ENCODE peak calls at places on chromosomes 2 and 18, in ten cellular contexts. One of them, this sample, is unnamed.
A peak's percentile ranks its signal among the peaks of the same experiment; 100 is the strongest.

GRCh38 chr2:26203091-26203490 is 30.2 kb downstream of the GAREM2 start:
- DNase-seq in IMR-90: no peak
- DNase-seq in psoas muscle: no peak
- DNase-seq in H9: no peak
- DNase-seq in CD8-positive, alpha-beta T cell: no peak
- DNase-seq in aorta: no peak
- DNase-seq in PC-3: no peak
- DNase-seq in body of pancreas: no peak
- DNase-seq in endothelial cell of umbilical vein: no peak
- DNase-seq in HepG2: no peak
- DNase-seq in this sample: no peak

GRCh38 chr18:79380816-79381806 is 14.6 kb upstream of the NFATC1 start:
- DNase-seq in IMR-90: peak; percentile 29
- DNase-seq in psoas muscle: peak; percentile 70
- DNase-seq in H9: peak; percentile 82
- DNase-seq in CD8-positive, alpha-beta T cell: peak; percentile 54
- DNase-seq in aorta: peak; percentile 93
- DNase-seq in PC-3: peak; percentile 71
- DNase-seq in body of pancreas: peak; percentile 76
- DNase-seq in endothelial cell of umbilical vein: peak; percentile 59
- DNase-seq in HepG2: peak; percentile 22
- DNase-seq in this sample: no peak

GRCh38 chr2:24009680-24010476 is at the start of gene MFSD2B:
- DNase-seq in IMR-90: no peak
- DNase-seq in psoas muscle: no peak
- DNase-seq in H9: no peak
- DNase-seq in CD8-positive, alpha-beta T cell: no peak
- DNase-seq in aorta: no peak
- DNase-seq in PC-3: no peak
- DNase-seq in body of pancreas: no peak
- DNase-seq in endothelial cell of umbilical vein: no peak
- DNase-seq in HepG2: no peak
- DNase-seq in this sample: no peak

GRCh38 chr18:8654482-8655451 is 45.5 kb downstream of the RAB12 start:
- DNase-seq in IMR-90: peak; percentile 34
- DNase-seq in psoas muscle: no peak
- DNase-seq in H9: no peak
- DNase-seq in CD8-positive, alpha-beta T cell: no peak
- DNase-seq in aorta: no peak
- DNase-seq in PC-3: peak; percentile 68
- DNase-seq in body of pancreas: no peak
- DNase-seq in endothelial cell of umbilical vein: peak; percentile 29
- DNase-seq in HepG2: no peak
- DNase-seq in this sample: no peak

GRCh38 chr18:42341423-42341822 is 386.4 kb downstream of the PIK3C3 start:
- DNase-seq in IMR-90: no peak
- DNase-seq in psoas muscle: no peak
- DNase-seq in H9: no peak
- DNase-seq in CD8-positive, alpha-beta T cell: no peak
- DNase-seq in aorta: no peak
- DNase-seq in PC-3: no peak
- DNase-seq in body of pancreas: no peak
- DNase-seq in endothelial cell of umbilical vein: no peak
- DNase-seq in HepG2: peak; percentile 46
- DNase-seq in this sample: no peak

GRCh38 chr2:174964404-174964803 is 40.8 kb downstream of the CHN1 start:
- DNase-seq in IMR-90: no peak
- DNase-seq in psoas muscle: no peak
- DNase-seq in H9: no peak
- DNase-seq in CD8-positive, alpha-beta T cell: no peak
- DNase-seq in aorta: no peak
- DNase-seq in PC-3: no peak
- DNase-seq in body of pancreas: no peak
- DNase-seq in endothelial cell of umbilical vein: no peak
- DNase-seq in HepG2: no peak
- DNase-seq in this sample: no peak

GRCh38 chr18:61628085-61628484 is 264.7 kb downstream of the RNF152 start:
- DNase-seq in IMR-90: peak; percentile 55
- DNase-seq in psoas muscle: no peak
- DNase-seq in H9: no peak
- DNase-seq in CD8-positive, alpha-beta T cell: no peak
- DNase-seq in aorta: no peak
- DNase-seq in PC-3: peak; percentile 26
- DNase-seq in body of pancreas: no peak
- DNase-seq in endothelial cell of umbilical vein: peak; percentile 75
- DNase-seq in HepG2: no peak
- DNase-seq in this sample: no peak

GRCh38 chr18:75142677-75143076 is 66.3 kb downstream of the PTGR3 start:
- DNase-seq in IMR-90: no peak
- DNase-seq in psoas muscle: no peak
- DNase-seq in H9: no peak
- DNase-seq in CD8-positive, alpha-beta T cell: no peak
- DNase-seq in aorta: no peak
- DNase-seq in PC-3: no peak
- DNase-seq in body of pancreas: no peak
- DNase-seq in endothelial cell of umbilical vein: no peak
- DNase-seq in HepG2: no peak
- DNase-seq in this sample: no peak

DNA sequence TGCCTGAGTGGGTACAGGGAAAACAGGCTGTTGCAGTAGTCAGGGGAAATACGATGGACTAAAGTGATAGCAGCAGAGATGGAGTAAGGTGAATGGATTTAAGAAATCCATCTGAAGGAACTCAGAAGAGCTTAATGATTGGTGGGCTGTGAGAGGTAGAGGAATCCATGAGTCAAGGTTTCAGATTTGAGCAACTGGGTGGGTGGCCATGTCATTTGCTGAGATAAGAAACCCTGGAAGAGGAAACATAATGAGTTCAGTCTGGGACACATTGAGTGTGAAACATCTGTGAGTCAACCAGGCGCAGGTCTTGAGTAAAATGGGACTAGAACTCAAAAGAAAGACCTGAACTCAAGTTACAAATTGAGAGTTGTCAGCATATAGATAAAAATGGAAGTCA is 19.7 kb upstream of the ASNSD1 start:
- DNase-seq in IMR-90: peak; percentile 66
- DNase-seq in psoas muscle: no peak
- DNase-seq in H9: no peak
- DNase-seq in CD8-positive, alpha-beta T cell: no peak
- DNase-seq in aorta: no peak
- DNase-seq in PC-3: no peak
- DNase-seq in body of pancreas: no peak
- DNase-seq in endothelial cell of umbilical vein: peak; percentile 14
- DNase-seq in HepG2: no peak
- DNase-seq in this sample: no peak
- H3K27ac ChIP-seq in IMR-90: no peak overlapping the region
- H3K27ac ChIP-seq in psoas muscle: no peak overlapping the region
- H3K27ac ChIP-seq in H9: no peak overlapping the region
- H3K27ac ChIP-seq in CD8-positive, alpha-beta T cell: no peak overlapping the region
- H3K27ac ChIP-seq in aorta: no peak overlapping the region
- H3K27ac ChIP-seq in PC-3: no peak overlapping the region
- H3K27ac ChIP-seq in body of pancreas: no peak overlapping the region
- H3K27ac ChIP-seq in endothelial cell of umbilical vein: no peak overlapping the region
- H3K27ac ChIP-seq in HepG2: no peak overlapping the region
- H3K27ac ChIP-seq in this sample: no peak overlapping the region

DNA sequence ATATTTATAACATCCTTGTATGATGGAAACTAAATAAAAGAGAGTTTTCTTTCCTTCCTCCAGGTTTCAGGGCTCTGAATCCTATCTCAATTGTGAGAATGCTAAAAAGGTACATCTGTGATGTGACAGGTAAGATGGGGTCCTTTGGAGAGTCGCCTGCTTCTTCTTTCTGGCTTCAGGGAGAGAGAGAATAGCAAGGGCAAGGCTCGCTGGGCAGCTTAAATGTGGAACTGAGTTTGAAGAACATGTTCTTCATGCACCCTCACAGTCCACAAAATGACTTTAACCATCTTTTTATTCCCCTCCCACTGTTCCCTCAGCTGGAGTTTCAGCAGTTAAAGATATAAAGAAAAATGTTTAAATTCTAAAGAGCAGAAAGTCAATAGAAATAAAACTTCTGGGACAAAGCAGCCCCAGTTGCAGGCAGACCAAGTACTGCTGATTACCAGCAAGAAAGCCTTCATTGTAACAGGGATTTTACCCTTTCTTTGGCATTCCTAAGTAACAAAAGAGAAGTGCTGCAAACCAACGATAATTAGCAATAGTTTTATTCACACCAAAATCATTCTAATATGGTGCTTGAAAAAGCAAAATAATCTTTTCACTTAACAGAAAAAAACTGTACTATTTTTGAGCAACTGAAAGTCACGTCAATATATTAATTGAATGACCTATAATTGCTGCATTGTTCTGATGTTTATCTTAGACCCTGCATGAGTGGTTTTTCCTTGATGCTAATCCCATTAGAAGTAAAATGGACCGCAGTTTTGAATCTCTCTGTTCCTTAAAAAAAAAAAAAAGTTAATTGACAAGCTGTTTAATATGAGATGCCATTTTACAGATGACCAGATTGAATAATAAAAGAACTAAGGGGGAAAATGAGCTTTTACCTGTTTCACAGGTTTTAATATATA is 61.5 kb downstream of the LRP2 start:
- DNase-seq in IMR-90: no peak
- DNase-seq in psoas muscle: no peak
- DNase-seq in H9: no peak
- DNase-seq in CD8-positive, alpha-beta T cell: no peak
- DNase-seq in aorta: no peak
- DNase-seq in PC-3: no peak
- DNase-seq in body of pancreas: no peak
- DNase-seq in endothelial cell of umbilical vein: no peak
- DNase-seq in HepG2: no peak
- DNase-seq in this sample: no peak
- H3K27ac ChIP-seq in IMR-90: no peak overlapping the region
- H3K27ac ChIP-seq in psoas muscle: no peak overlapping the region
- H3K27ac ChIP-seq in H9: no peak overlapping the region
- H3K27ac ChIP-seq in CD8-positive, alpha-beta T cell: no peak overlapping the region
- H3K27ac ChIP-seq in aorta: no peak overlapping the region
- H3K27ac ChIP-seq in PC-3: no peak overlapping the region
- H3K27ac ChIP-seq in body of pancreas: no peak overlapping the region
- H3K27ac ChIP-seq in endothelial cell of umbilical vein: no peak overlapping the region
- H3K27ac ChIP-seq in HepG2: no peak overlapping the region
- H3K27ac ChIP-seq in this sample: no peak overlapping the region

GRCh38 chr2:217832987-217833386 is 169.8 kb downstream of the TNS1 start:
- DNase-seq in IMR-90: no peak
- DNase-seq in psoas muscle: no peak
- DNase-seq in H9: no peak
- DNase-seq in CD8-positive, alpha-beta T cell: no peak
- DNase-seq in aorta: no peak
- DNase-seq in PC-3: no peak
- DNase-seq in body of pancreas: no peak
- DNase-seq in endothelial cell of umbilical vein: no peak
- DNase-seq in HepG2: no peak
- DNase-seq in this sample: no peak

GRCh38 chr2:217834057-217834620 is 168.7 kb downstream of the TNS1 start:
- DNase-seq in IMR-90: no peak
- DNase-seq in psoas muscle: peak; percentile 84
- DNase-seq in H9: no peak
- DNase-seq in CD8-positive, alpha-beta T cell: no peak
- DNase-seq in aorta: peak; percentile 73
- DNase-seq in PC-3: no peak
- DNase-seq in body of pancreas: no peak
- DNase-seq in endothelial cell of umbilical vein: no peak
- DNase-seq in HepG2: no peak
- DNase-seq in this sample: no peak

GRCh38 chr2:217832115-217832514 is 170.7 kb downstream of the TNS1 start:
- DNase-seq in IMR-90: no peak
- DNase-seq in psoas muscle: peak; percentile 66
- DNase-seq in H9: no peak
- DNase-seq in CD8-positive, alpha-beta T cell: no peak
- DNase-seq in aorta: peak; percentile 38
- DNase-seq in PC-3: no peak
- DNase-seq in body of pancreas: no peak
- DNase-seq in endothelial cell of umbilical vein: no peak
- DNase-seq in HepG2: no peak
- DNase-seq in this sample: no peak

GRCh38 chr2:217834744-217835513 is 167.9 kb downstream of the TNS1 start:
- DNase-seq in IMR-90: peak; percentile 29
- DNase-seq in psoas muscle: no peak
- DNase-seq in H9: no peak
- DNase-seq in CD8-positive, alpha-beta T cell: no peak
- DNase-seq in aorta: no peak
- DNase-seq in PC-3: no peak
- DNase-seq in body of pancreas: no peak
- DNase-seq in endothelial cell of umbilical vein: no peak
- DNase-seq in HepG2: no peak
- DNase-seq in this sample: no peak

GRCh38 chr2:217833439-217833838 is 169.4 kb downstream of the TNS1 start:
- DNase-seq in IMR-90: no peak
- DNase-seq in psoas muscle: no peak
- DNase-seq in H9: no peak
- DNase-seq in CD8-positive, alpha-beta T cell: no peak
- DNase-seq in aorta: no peak
- DNase-seq in PC-3: no peak
- DNase-seq in body of pancreas: no peak
- DNase-seq in endothelial cell of umbilical vein: no peak
- DNase-seq in HepG2: no peak
- DNase-seq in this sample: no peak
- H3K27ac ChIP-seq in IMR-90: no peak overlapping the region
- H3K27ac ChIP-seq in psoas muscle: peak overlapping the region; percentile 89
- H3K27ac ChIP-seq in H9: no peak overlapping the region
- H3K27ac ChIP-seq in CD8-positive, alpha-beta T cell: no peak overlapping the region
- H3K27ac ChIP-seq in aorta: peak overlapping the region; percentile 11
- H3K27ac ChIP-seq in PC-3: no peak overlapping the region
- H3K27ac ChIP-seq in body of pancreas: no peak overlapping the region
- H3K27ac ChIP-seq in endothelial cell of umbilical vein: no peak overlapping the region
- H3K27ac ChIP-seq in HepG2: no peak overlapping the region
- H3K27ac ChIP-seq in this sample: no peak overlapping the region

GRCh38 chr2:61950571-61951315 is 45.3 kb downstream of the COMMD1 start:
- DNase-seq in IMR-90: no peak
- DNase-seq in psoas muscle: no peak
- DNase-seq in H9: no peak
- DNase-seq in CD8-positive, alpha-beta T cell: no peak
- DNase-seq in aorta: no peak
- DNase-seq in PC-3: no peak
- DNase-seq in body of pancreas: no peak
- DNase-seq in endothelial cell of umbilical vein: no peak
- DNase-seq in HepG2: peak; percentile 77
- DNase-seq in this sample: no peak

GRCh38 chr2:61949458-61950107 is 44.1 kb downstream of the COMMD1 start:
- DNase-seq in IMR-90: no peak
- DNase-seq in psoas muscle: no peak
- DNase-seq in H9: no peak
- DNase-seq in CD8-positive, alpha-beta T cell: no peak
- DNase-seq in aorta: no peak
- DNase-seq in PC-3: no peak
- DNase-seq in body of pancreas: no peak
- DNase-seq in endothelial cell of umbilical vein: no peak
- DNase-seq in HepG2: no peak
- DNase-seq in this sample: no peak

GRCh38 chr2:61946661-61947060 is 41.2 kb downstream of the COMMD1 start:
- DNase-seq in IMR-90: peak; percentile 13
- DNase-seq in psoas muscle: no peak
- DNase-seq in H9: no peak
- DNase-seq in CD8-positive, alpha-beta T cell: no peak
- DNase-seq in aorta: no peak
- DNase-seq in PC-3: no peak
- DNase-seq in body of pancreas: no peak
- DNase-seq in endothelial cell of umbilical vein: peak; percentile 10
- DNase-seq in HepG2: no peak
- DNase-seq in this sample: no peak

GRCh38 chr2:61950133-61950560 is 44.7 kb downstream of the COMMD1 start:
- DNase-seq in IMR-90: peak; percentile 8
- DNase-seq in psoas muscle: no peak
- DNase-seq in H9: no peak
- DNase-seq in CD8-positive, alpha-beta T cell: no peak
- DNase-seq in aorta: no peak
- DNase-seq in PC-3: no peak
- DNase-seq in body of pancreas: no peak
- DNase-seq in endothelial cell of umbilical vein: no peak
- DNase-seq in HepG2: no peak
- DNase-seq in this sample: no peak

DNA sequence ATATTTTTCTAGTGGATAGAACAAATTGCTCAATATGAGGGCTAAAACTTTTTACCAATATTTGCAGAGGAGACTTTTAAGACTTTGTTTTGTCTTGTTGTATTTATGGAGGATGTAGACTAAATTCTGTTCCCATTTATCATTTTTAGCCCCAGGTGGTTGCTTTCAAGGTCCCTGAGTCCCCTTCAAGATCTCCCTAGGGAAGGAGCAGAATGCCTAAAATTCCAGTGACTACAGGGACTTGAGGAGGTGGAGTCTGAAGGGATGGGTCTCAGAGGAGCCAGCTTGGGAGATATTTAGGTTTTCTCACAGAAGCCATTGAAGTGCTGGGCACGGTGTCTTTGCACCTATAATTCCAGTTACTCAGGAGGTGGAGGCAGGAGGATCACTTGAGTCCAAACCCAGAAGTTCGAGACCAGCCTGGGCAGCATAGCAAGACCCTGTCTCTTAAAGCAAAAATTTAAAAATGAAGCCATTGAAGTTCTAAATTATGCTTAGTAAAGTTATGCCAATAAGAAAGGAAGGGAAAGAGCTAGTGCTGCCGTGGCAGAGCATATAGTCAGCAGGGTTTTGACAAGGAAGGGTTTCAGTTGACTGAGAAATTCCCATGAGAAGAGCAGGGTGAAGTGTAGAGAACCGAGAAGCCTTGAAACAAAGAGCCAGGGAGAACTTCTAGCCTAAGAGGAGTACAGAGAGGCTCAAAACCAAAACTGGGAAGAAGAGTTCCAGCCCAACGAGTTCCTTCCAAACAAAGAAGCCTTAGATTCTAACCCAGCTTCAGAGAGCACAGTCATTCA is 43.4 kb downstream of the COMMD1 start:
- DNase-seq in IMR-90: no peak
- DNase-seq in psoas muscle: no peak
- DNase-seq in H9: no peak
- DNase-seq in CD8-positive, alpha-beta T cell: no peak
- DNase-seq in aorta: no peak
- DNase-seq in PC-3: no peak
- DNase-seq in body of pancreas: no peak
- DNase-seq in endothelial cell of umbilical vein: no peak
- DNase-seq in HepG2: no peak
- DNase-seq in this sample: no peak
- H3K27ac ChIP-seq in IMR-90: no peak overlapping the region
- H3K27ac ChIP-seq in psoas muscle: no peak overlapping the region
- H3K27ac ChIP-seq in H9: no peak overlapping the region
- H3K27ac ChIP-seq in CD8-positive, alpha-beta T cell: no peak overlapping the region
- H3K27ac ChIP-seq in aorta: peak overlapping the region; percentile 50
- H3K27ac ChIP-seq in PC-3: no peak overlapping the region
- H3K27ac ChIP-seq in body of pancreas: peak overlapping the region; percentile 44
- H3K27ac ChIP-seq in endothelial cell of umbilical vein: no peak overlapping the region
- H3K27ac ChIP-seq in HepG2: no peak overlapping the region
- H3K27ac ChIP-seq in this sample: no peak overlapping the region

This sample was measured in AG04450.